ENCODE peak calls at places on chromosomes 16 and 17, in ten cellular contexts. Y is NCI-H460; L is stomach; O is stimulated activated CD8-positive, alpha-beta memory T cell treated with anti-CD3 and anti-CD28 coated beads, Interleukin-7, amount 100 ng/mL, for 1 hour; G is HCEC 1CT; B is activated naive CD8-positive, alpha-beta T cell treated with anti-CD3 and anti-CD28 coated beads, Interleukin-2, amount 10 ng/mL, durations not matched to agents 7 days and 5 days; V is uterus; F is KBM-7; I is endodermal cell; E is NCI-H524. D is an unnamed sample.

GRCh38 chr17:42139093-42139492 is 15.7 kb downstream of the RAB5C start:
- DNase-seq in E (no peak), O (no peak), Y (no peak), L (no peak), B (no peak), G (no peak), I (no peak), F (no peak), V (no peak), D (no peak)

GRCh38 chr17:50947844-50948514 is 81.8 kb upstream of the TOB1 start:
- DNase-seq in B (no peak), I (no peak), G (no peak), L (peak), F (peak), O (no peak), E (peak), V (peak), Y (peak), D (no peak)

GRCh38 chr16:89574681-89575246 is 794 bp upstream of the CPNE7 start:
- DNase-seq in F (peak), B (peak), E (peak), L (peak), I (peak), G (peak), O (no peak), Y (peak), V (no peak), D (peak)

GRCh38 chr17:3845754-3846738 is at the start of gene NCBP3:
- DNase-seq in I (peak), E (peak), L (peak), G (peak), F (peak), V (peak), Y (peak), B (peak), O (peak), D (peak)

GRCh38 chr16:4159726-4160125 is 43.5 kb upstream of the ADCY9 start:
- DNase-seq in I (no peak), O (no peak), F (no peak), G (no peak), V (no peak), Y (no peak), B (no peak), L (no peak), E (no peak), D (no peak)

GRCh38 chr16:3838600-3839401 is 41.7 kb downstream of the CREBBP start:
- DNase-seq in G (no peak), O (no peak), Y (no peak), I (no peak), F (no peak), E (no peak), L (no peak), V (no peak), B (no peak), D (peak)

GRCh38 chr17:41725134-41725533 is 9.3 kb downstream of the HAP1 start:
- DNase-seq in F (no peak), I (no peak), B (no peak), O (no peak), E (no peak), Y (no peak), L (no peak), V (no peak), G (no peak), D (no peak)

GRCh38 chr16:78576941-78577340 is 477.5 kb downstream of the WWOX start:
- DNase-seq in G (no peak), I (no peak), L (no peak), V (no peak), B (no peak), F (no peak), E (no peak), Y (no peak), O (no peak), D (no peak)

GRCh38 chr16:23508589-23509440 is 1.5 kb downstream of the GGA2 start:
- DNase-seq in B (no peak), O (no peak), E (peak), V (no peak), I (peak), L (no peak), G (no peak), Y (no peak), F (peak), D (peak)

D was measured in EH.